ENCODE peak calls at places on chromosomes 16 and 17, in five cellular contexts. One of them, this sample, is unnamed.

GRCh38 chr17:8622191-8622590 is 8.3 kb downstream of the MYH10 start:
- DNase-seq in PC-3: no peak
- DNase-seq in NB4: peak; percentile 16
- DNase-seq in SK-N-SH: no peak
- DNase-seq in astrocyte: no peak
- DNase-seq in this sample: no peak

GRCh38 chr16:20899503-20900298 is 457 bp downstream of the DCUN1D3 start:
- DNase-seq in astrocyte: no peak
- DNase-seq in NB4: peak; percentile 60
- DNase-seq in PC-3: no peak
- DNase-seq in SK-N-SH: peak; percentile 57
- DNase-seq in this sample: no peak

GRCh38 chr17:55238931-55239297 is 25.8 kb upstream of the HLF start:
- DNase-seq in PC-3: no peak
- DNase-seq in NB4: no peak
- DNase-seq in SK-N-SH: peak; percentile 55
- DNase-seq in astrocyte: no peak
- DNase-seq in this sample: no peak

GRCh38 chr17:1067282-1067956 is 70.5 kb downstream of the TIMM22 start:
- DNase-seq in PC-3: peak; percentile 36
- DNase-seq in NB4: no peak
- DNase-seq in SK-N-SH: no peak
- DNase-seq in astrocyte: peak; percentile 84
- DNase-seq in this sample: peak; percentile 82

GRCh38 chr17:2393954-2394749 is 6.7 kb downstream of the MNT start:
- DNase-seq in astrocyte: no peak
- DNase-seq in NB4: no peak
- DNase-seq in SK-N-SH: peak; percentile 22
- DNase-seq in PC-3: no peak
- DNase-seq in this sample: no peak

GRCh38 chr17:69907081-69907847 is 167.8 kb upstream of the KCNJ16 start:
- DNase-seq in NB4: no peak
- DNase-seq in astrocyte: no peak
- DNase-seq in SK-N-SH: no peak
- DNase-seq in PC-3: no peak
- DNase-seq in this sample: no peak

GRCh38 chr16:67104845-67105244 is 4.9 kb upstream of the PHAF1 start:
- DNase-seq in NB4: no peak
- DNase-seq in PC-3: no peak
- DNase-seq in astrocyte: no peak
- DNase-seq in SK-N-SH: no peak
- DNase-seq in this sample: peak; percentile 50

GRCh38 chr16:70476272-70477020 is 22.1 kb downstream of the FCSK start:
- DNase-seq in PC-3: peak; percentile 79
- DNase-seq in astrocyte: peak; percentile 81
- DNase-seq in NB4: peak; percentile 61
- DNase-seq in SK-N-SH: peak; percentile 79
- DNase-seq in this sample: peak; percentile 62

DNA sequence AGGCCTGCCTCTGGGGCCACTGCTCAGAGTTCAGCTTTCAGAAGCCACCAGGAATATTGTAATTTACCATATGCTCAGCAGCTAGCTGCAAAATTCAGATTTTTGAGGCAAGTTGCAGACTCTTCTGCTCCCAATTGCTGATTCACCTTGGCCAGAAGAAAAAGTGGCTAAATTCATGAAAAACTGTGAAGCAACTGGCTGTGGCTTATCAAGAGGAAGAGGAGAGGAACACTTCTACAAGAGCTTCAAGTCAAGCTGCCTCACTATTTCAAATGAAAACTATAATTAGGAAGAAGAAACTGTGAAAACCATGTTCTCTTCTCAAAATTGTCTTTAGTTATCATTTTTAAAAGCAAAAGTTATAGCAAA is 37.3 kb upstream of the SLC25A19 start:
- DNase-seq in PC-3: no peak
- DNase-seq in SK-N-SH: no peak
- DNase-seq in NB4: peak; percentile 82
- DNase-seq in astrocyte: no peak
- DNase-seq in this sample: no peak
- H3K4me3 ChIP-seq in PC-3: no peak overlapping the region
- H3K4me3 ChIP-seq in SK-N-SH: no peak overlapping the region
- H3K4me3 ChIP-seq in NB4: no peak overlapping the region
- H3K4me3 ChIP-seq in astrocyte: no peak overlapping the region
- H3K4me3 ChIP-seq in this sample: no peak overlapping the region

GRCh38 chr16:10944249-10945064 is at the start of gene CLEC16A:
- DNase-seq in PC-3: peak; percentile 94
- DNase-seq in astrocyte: peak; percentile 89
- DNase-seq in NB4: peak; percentile 96
- DNase-seq in SK-N-SH: peak; percentile 95
- DNase-seq in this sample: peak; percentile 92
- TF ChIP-seq CTCF in PC-3: no peak
- TF ChIP-seq CTCF in astrocyte: no peak
- TF ChIP-seq CTCF in NB4: no peak
- TF ChIP-seq CTCF in SK-N-SH: no peak
- TF ChIP-seq CTCF in this sample: no peak

GRCh38 chr16:19115148-19116021 is 1.6 kb downstream of the ITPRIPL2 start:
- DNase-seq in PC-3: no peak
- DNase-seq in astrocyte: no peak
- DNase-seq in NB4: no peak
- DNase-seq in SK-N-SH: peak; percentile 35
- DNase-seq in this sample: no peak

GRCh38 chr16:19118938-19119431 is 5.2 kb downstream of the ITPRIPL2 start:
- DNase-seq in PC-3: peak; percentile 76
- DNase-seq in NB4: peak; percentile 86
- DNase-seq in astrocyte: peak; percentile 93
- DNase-seq in SK-N-SH: no peak
- DNase-seq in this sample: peak; percentile 85

GRCh38 chr16:19123535-19124178 is 9.9 kb downstream of the ITPRIPL2 start:
- DNase-seq in astrocyte: no peak
- DNase-seq in NB4: no peak
- DNase-seq in PC-3: peak; percentile 63
- DNase-seq in SK-N-SH: no peak
- DNase-seq in this sample: no peak

GRCh38 chr16:19116711-19117449 is 3.1 kb downstream of the ITPRIPL2 start:
- DNase-seq in astrocyte: peak; percentile 49
- DNase-seq in SK-N-SH: no peak
- DNase-seq in NB4: peak; percentile 71
- DNase-seq in PC-3: no peak
- DNase-seq in this sample: peak; percentile 76

DNA sequence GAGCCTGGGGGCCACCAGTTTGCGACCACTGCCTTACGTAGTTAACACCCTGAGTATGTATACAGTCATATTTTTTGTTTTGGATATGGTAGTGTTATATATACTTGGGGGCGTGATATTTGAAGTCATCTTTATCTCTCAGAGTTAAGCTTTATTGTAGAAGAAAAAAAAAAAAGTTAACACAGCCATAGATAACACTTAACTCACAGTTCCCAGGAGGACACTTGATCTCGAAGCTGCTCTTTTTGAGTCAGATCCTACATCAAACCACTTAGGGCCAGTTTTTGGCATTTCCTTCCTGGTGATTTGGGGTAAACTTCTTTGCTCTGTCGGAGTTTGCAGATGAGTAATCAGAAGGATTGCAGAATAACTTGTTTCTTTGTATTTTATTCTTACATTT is 5.8 kb downstream of the ITPRIPL2 start:
- DNase-seq in PC-3: peak; percentile 81
- DNase-seq in SK-N-SH: no peak
- DNase-seq in astrocyte: peak; percentile 81
- DNase-seq in NB4: peak; percentile 69
- DNase-seq in this sample: peak; percentile 87
- H3K4me3 ChIP-seq in PC-3: peak overlapping the region; percentile 65
- H3K4me3 ChIP-seq in SK-N-SH: peak overlapping the region; percentile 40
- H3K4me3 ChIP-seq in astrocyte: peak overlapping the region; percentile 67
- H3K4me3 ChIP-seq in NB4: peak overlapping the region; percentile 46
- H3K4me3 ChIP-seq in this sample: no peak overlapping the region

GRCh38 chr17:58527306-58527705 is 12.9 kb upstream of the MTMR4 start:
- DNase-seq in astrocyte: no peak
- DNase-seq in SK-N-SH: no peak
- DNase-seq in PC-3: no peak
- DNase-seq in NB4: peak; percentile 25
- DNase-seq in this sample: no peak
- TF ChIP-seq CTCF in astrocyte: no peak
- TF ChIP-seq CTCF in SK-N-SH: peak; percentile 38
- TF ChIP-seq CTCF in PC-3: no peak
- TF ChIP-seq CTCF in NB4: peak; percentile 22
- TF ChIP-seq CTCF in this sample: peak; percentile 21